ENCODE peak calls at places on chromosomes 4 and X, in eight cellular contexts. One of them, this sample, is unnamed.

GRCh38 chrX:108001218-108001814 is 19.1 kb upstream of the TEX13B start:
- DNase-seq in AG09309: peak
- DNase-seq in keratinocyte: no peak
- DNase-seq in IMR-90: peak
- DNase-seq in BE2C: peak
- DNase-seq in colonic mucosa: no peak
- DNase-seq in heart left ventricle: no peak
- DNase-seq in heart right ventricle: no peak
- DNase-seq in this sample: no peak

GRCh38 chr4:46386570-46386969 is 3.4 kb downstream of the GABRA2 start:
- DNase-seq in BE2C: peak
- DNase-seq in heart left ventricle: no peak
- DNase-seq in colonic mucosa: no peak
- DNase-seq in IMR-90: no peak
- DNase-seq in keratinocyte: no peak
- DNase-seq in AG09309: no peak
- DNase-seq in heart right ventricle: no peak
- DNase-seq in this sample: no peak

GRCh38 chrX:36383491-36383890 is 464.0 kb downstream of the CFAP47 start:
- DNase-seq in keratinocyte: no peak
- DNase-seq in IMR-90: no peak
- DNase-seq in heart left ventricle: no peak
- DNase-seq in colonic mucosa: no peak
- DNase-seq in heart right ventricle: no peak
- DNase-seq in BE2C: no peak
- DNase-seq in AG09309: no peak
- DNase-seq in this sample: no peak

GRCh38 chr4:2259036-2259540 is 2.8 kb downstream of the MXD4 start:
- DNase-seq in heart left ventricle: peak
- DNase-seq in BE2C: peak
- DNase-seq in heart right ventricle: no peak
- DNase-seq in AG09309: no peak
- DNase-seq in IMR-90: no peak
- DNase-seq in colonic mucosa: peak
- DNase-seq in keratinocyte: no peak
- DNase-seq in this sample: peak

GRCh38 chr4:8745828-8746225 is 125.8 kb downstream of the HMX1 start:
- DNase-seq in colonic mucosa: no peak
- DNase-seq in AG09309: no peak
- DNase-seq in heart left ventricle: peak
- DNase-seq in heart right ventricle: no peak
- DNase-seq in keratinocyte: no peak
- DNase-seq in BE2C: no peak
- DNase-seq in IMR-90: no peak
- DNase-seq in this sample: no peak

GRCh38 chr4:182510836-182511235 is 267.6 kb downstream of the TENM3 start:
- DNase-seq in colonic mucosa: no peak
- DNase-seq in AG09309: no peak
- DNase-seq in heart left ventricle: no peak
- DNase-seq in IMR-90: no peak
- DNase-seq in keratinocyte: no peak
- DNase-seq in heart right ventricle: no peak
- DNase-seq in BE2C: no peak
- DNase-seq in this sample: no peak

GRCh38 chr4:53786632-53787031 is 195.3 kb upstream of the LNX1 start:
- DNase-seq in heart left ventricle: no peak
- DNase-seq in keratinocyte: no peak
- DNase-seq in heart right ventricle: no peak
- DNase-seq in IMR-90: peak
- DNase-seq in AG09309: no peak
- DNase-seq in colonic mucosa: no peak
- DNase-seq in BE2C: no peak
- DNase-seq in this sample: no peak

GRCh38 chr4:188127157-188127874 is 11.9 kb upstream of the TRIML1 start:
- DNase-seq in heart right ventricle: no peak
- DNase-seq in BE2C: no peak
- DNase-seq in colonic mucosa: no peak
- DNase-seq in IMR-90: peak
- DNase-seq in AG09309: peak
- DNase-seq in keratinocyte: no peak
- DNase-seq in heart left ventricle: no peak
- DNase-seq in this sample: no peak

GRCh38 chrX:113400193-113400704 is 559.6 kb upstream of the AMOT start:
- DNase-seq in heart right ventricle: no peak
- DNase-seq in AG09309: no peak
- DNase-seq in keratinocyte: no peak
- DNase-seq in BE2C: no peak
- DNase-seq in heart left ventricle: no peak
- DNase-seq in colonic mucosa: no peak
- DNase-seq in IMR-90: no peak
- DNase-seq in this sample: no peak

GRCh38 chr4:40515398-40516293 is 114.0 kb downstream of the RBM47 start:
- DNase-seq in heart left ventricle: no peak
- DNase-seq in AG09309: no peak
- DNase-seq in IMR-90: no peak
- DNase-seq in keratinocyte: no peak
- DNase-seq in BE2C: no peak
- DNase-seq in colonic mucosa: peak
- DNase-seq in heart right ventricle: no peak
- DNase-seq in this sample: no peak

DNA sequence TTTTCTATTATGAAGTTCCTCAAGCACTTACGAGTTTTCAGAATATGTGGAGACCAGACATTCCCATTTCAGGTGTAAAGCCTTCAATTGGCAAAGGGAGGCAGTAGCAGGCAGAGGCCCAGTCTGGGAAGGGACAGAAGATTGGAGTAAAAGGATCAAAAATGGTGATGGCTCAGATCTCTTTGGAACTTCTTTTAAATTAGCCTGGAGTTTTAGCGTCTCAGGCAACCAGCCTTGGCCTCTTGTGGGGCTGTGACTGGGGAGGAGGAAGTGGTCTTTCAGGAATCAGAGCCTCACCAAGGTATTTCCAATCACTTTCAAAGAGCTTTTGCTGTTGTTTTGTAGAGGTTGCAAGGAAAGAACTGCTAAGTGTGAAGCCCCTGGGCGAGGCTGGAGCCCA is 239.1 kb downstream of the FRAS1 start:
- DNase-seq in keratinocyte: no peak
- DNase-seq in colonic mucosa: no peak
- DNase-seq in BE2C: no peak
- DNase-seq in heart left ventricle: no peak
- DNase-seq in IMR-90: no peak
- DNase-seq in AG09309: no peak
- DNase-seq in heart right ventricle: no peak
- DNase-seq in this sample: no peak
- TF ChIP-seq CTCF in keratinocyte: no peak
- TF ChIP-seq CTCF in colonic mucosa: no peak
- TF ChIP-seq CTCF in BE2C: no peak
- TF ChIP-seq CTCF in heart left ventricle: no peak
- TF ChIP-seq CTCF in IMR-90: no peak
- TF ChIP-seq CTCF in AG09309: no peak
- TF ChIP-seq CTCF in heart right ventricle: no peak
- TF ChIP-seq CTCF in this sample: no peak

GRCh38 chr4:32189130-32189529 is 1469.0 kb downstream of the PCDH7 start:
- DNase-seq in AG09309: no peak
- DNase-seq in heart right ventricle: no peak
- DNase-seq in heart left ventricle: no peak
- DNase-seq in IMR-90: no peak
- DNase-seq in BE2C: no peak
- DNase-seq in colonic mucosa: no peak
- DNase-seq in keratinocyte: no peak
- DNase-seq in this sample: no peak
- H3K4me3 ChIP-seq in AG09309: no peak
- H3K4me3 ChIP-seq in heart right ventricle: no peak
- H3K4me3 ChIP-seq in heart left ventricle: no peak
- H3K4me3 ChIP-seq in IMR-90: no peak
- H3K4me3 ChIP-seq in BE2C: no peak
- H3K4me3 ChIP-seq in colonic mucosa: no peak
- H3K4me3 ChIP-seq in keratinocyte: no peak
- H3K4me3 ChIP-seq in this sample: no peak

GRCh38 chrX:471239-471638 is 84.5 kb upstream of the PPP2R3B start:
- DNase-seq in AG09309: no peak
- DNase-seq in keratinocyte: no peak
- DNase-seq in heart right ventricle: no peak
- DNase-seq in heart left ventricle: no peak
- DNase-seq in BE2C: no peak
- DNase-seq in IMR-90: no peak
- DNase-seq in colonic mucosa: no peak
- DNase-seq in this sample: no peak

GRCh38 chrX:470686-471085 is 84.0 kb upstream of the PPP2R3B start:
- DNase-seq in heart right ventricle: no peak
- DNase-seq in IMR-90: no peak
- DNase-seq in AG09309: no peak
- DNase-seq in heart left ventricle: no peak
- DNase-seq in BE2C: no peak
- DNase-seq in keratinocyte: no peak
- DNase-seq in colonic mucosa: no peak
- DNase-seq in this sample: no peak

GRCh38 chrX:465418-465817 is 78.7 kb upstream of the PPP2R3B start:
- DNase-seq in heart right ventricle: no peak
- DNase-seq in BE2C: no peak
- DNase-seq in keratinocyte: no peak
- DNase-seq in IMR-90: no peak
- DNase-seq in heart left ventricle: no peak
- DNase-seq in colonic mucosa: no peak
- DNase-seq in AG09309: no peak
- DNase-seq in this sample: no peak

DNA sequence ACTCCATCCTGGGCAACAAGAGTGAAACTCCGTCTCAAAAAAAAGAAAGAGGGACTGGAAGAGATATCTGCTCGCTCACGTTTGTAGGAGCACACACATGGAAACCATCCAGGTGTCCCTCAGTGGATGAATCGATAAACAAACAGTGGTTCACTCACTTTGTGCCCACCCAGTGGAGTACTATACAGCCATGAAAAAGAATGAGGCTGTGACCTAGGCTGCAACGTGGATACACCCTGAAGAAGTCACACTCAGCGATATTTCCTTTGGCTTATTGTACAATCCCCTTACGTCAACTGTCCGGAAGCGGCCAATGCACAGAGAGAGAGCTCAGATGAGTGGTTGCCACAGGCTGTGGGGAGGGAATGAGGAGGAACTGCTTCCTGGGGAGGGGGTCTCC is 82.3 kb upstream of the PPP2R3B start:
- DNase-seq in heart left ventricle: no peak
- DNase-seq in IMR-90: no peak
- DNase-seq in colonic mucosa: no peak
- DNase-seq in AG09309: no peak
- DNase-seq in heart right ventricle: no peak
- DNase-seq in BE2C: no peak
- DNase-seq in keratinocyte: no peak
- DNase-seq in this sample: no peak
- TF ChIP-seq CTCF in heart left ventricle: no peak
- TF ChIP-seq CTCF in IMR-90: no peak
- TF ChIP-seq CTCF in colonic mucosa: no peak
- TF ChIP-seq CTCF in AG09309: no peak
- TF ChIP-seq CTCF in heart right ventricle: no peak
- TF ChIP-seq CTCF in BE2C: no peak
- TF ChIP-seq CTCF in keratinocyte: no peak
- TF ChIP-seq CTCF in this sample: no peak

GRCh38 chr4:127968565-127968964 is 3.4 kb downstream of the ABHD18 start:
- DNase-seq in IMR-90: no peak
- DNase-seq in colonic mucosa: no peak
- DNase-seq in AG09309: no peak
- DNase-seq in heart left ventricle: peak
- DNase-seq in BE2C: no peak
- DNase-seq in heart right ventricle: peak
- DNase-seq in keratinocyte: no peak
- DNase-seq in this sample: no peak

GRCh38 chr4:127965062-127965802 is at the start of the genes ABHD18 and MFSD8:
- DNase-seq in keratinocyte: peak
- DNase-seq in heart left ventricle: peak
- DNase-seq in IMR-90: peak
- DNase-seq in AG09309: peak
- DNase-seq in colonic mucosa: peak
- DNase-seq in BE2C: peak
- DNase-seq in heart right ventricle: peak
- DNase-seq in this sample: peak

GRCh38 chr4:127965803-127966175 is 583 bp downstream of the ABHD18 start:
- DNase-seq in heart left ventricle: peak
- DNase-seq in BE2C: peak
- DNase-seq in AG09309: no peak
- DNase-seq in heart right ventricle: peak
- DNase-seq in colonic mucosa: peak
- DNase-seq in keratinocyte: no peak
- DNase-seq in IMR-90: peak
- DNase-seq in this sample: no peak

DNA sequence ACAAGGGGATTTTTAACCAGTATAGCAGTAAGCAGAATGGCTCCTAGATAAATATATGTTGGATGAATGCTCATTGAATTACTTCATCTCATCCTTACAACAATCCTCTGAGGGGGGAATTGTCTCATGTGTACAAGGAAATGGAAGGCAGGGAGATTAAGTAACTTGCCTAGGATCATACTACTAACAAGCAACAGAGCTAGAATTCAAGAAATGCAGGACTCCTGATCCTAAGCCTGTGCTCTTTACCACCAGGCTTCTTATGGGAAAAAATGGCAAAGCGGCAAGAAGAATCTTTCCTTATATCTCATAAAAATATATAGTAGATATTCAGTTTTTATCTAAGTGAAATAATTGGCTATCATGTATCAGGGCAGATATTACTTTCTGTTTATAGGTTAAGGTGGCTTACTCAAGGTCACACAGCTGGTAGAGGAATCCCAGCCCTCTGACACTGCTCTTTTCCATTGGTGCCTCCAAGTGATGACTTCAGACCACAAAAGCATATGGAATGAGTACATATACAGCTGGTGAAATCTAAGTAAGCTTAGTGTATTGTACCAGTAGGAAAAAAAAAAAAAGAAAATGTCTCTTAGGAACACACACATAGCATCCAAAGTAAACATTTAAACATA is 2.1 kb downstream of the ABHD18 start:
- DNase-seq in BE2C: no peak
- DNase-seq in heart right ventricle: no peak
- DNase-seq in colonic mucosa: no peak
- DNase-seq in keratinocyte: no peak
- DNase-seq in AG09309: no peak
- DNase-seq in heart left ventricle: no peak
- DNase-seq in IMR-90: peak
- DNase-seq in this sample: no peak
- H3K4me3 ChIP-seq in BE2C: no peak
- H3K4me3 ChIP-seq in heart right ventricle: no peak
- H3K4me3 ChIP-seq in colonic mucosa: no peak
- H3K4me3 ChIP-seq in keratinocyte: no peak
- H3K4me3 ChIP-seq in AG09309: no peak
- H3K4me3 ChIP-seq in heart left ventricle: peak
- H3K4me3 ChIP-seq in IMR-90: no peak
- H3K4me3 ChIP-seq in this sample: no peak

GRCh38 chr4:80361329-80361900 is 25.9 kb downstream of the CFAP299 start:
- DNase-seq in heart left ventricle: no peak
- DNase-seq in colonic mucosa: no peak
- DNase-seq in keratinocyte: no peak
- DNase-seq in IMR-90: peak
- DNase-seq in BE2C: no peak
- DNase-seq in AG09309: no peak
- DNase-seq in heart right ventricle: no peak
- DNase-seq in this sample: no peak
- TF ChIP-seq CTCF in heart left ventricle: peak
- TF ChIP-seq CTCF in colonic mucosa: peak
- TF ChIP-seq CTCF in keratinocyte: peak
- TF ChIP-seq CTCF in IMR-90: peak
- TF ChIP-seq CTCF in BE2C: peak
- TF ChIP-seq CTCF in AG09309: peak
- TF ChIP-seq CTCF in heart right ventricle: peak
- TF ChIP-seq CTCF in this sample: no peak

GRCh38 chrX:131068945-131069719 is 11.0 kb downstream of the ARHGAP36 start:
- DNase-seq in heart left ventricle: no peak
- DNase-seq in BE2C: peak
- DNase-seq in AG09309: no peak
- DNase-seq in heart right ventricle: no peak
- DNase-seq in IMR-90: no peak
- DNase-seq in keratinocyte: no peak
- DNase-seq in colonic mucosa: no peak
- DNase-seq in this sample: no peak
- H3K4me3 ChIP-seq in heart left ventricle: no peak
- H3K4me3 ChIP-seq in BE2C: peak
- H3K4me3 ChIP-seq in AG09309: no peak
- H3K4me3 ChIP-seq in heart right ventricle: no peak
- H3K4me3 ChIP-seq in IMR-90: no peak
- H3K4me3 ChIP-seq in keratinocyte: no peak
- H3K4me3 ChIP-seq in colonic mucosa: no peak
- H3K4me3 ChIP-seq in this sample: no peak

This sample was measured in ovary.